ENCODE peak calls at places on chromosome 2, in five cellular contexts. S, M, V, I and X are unnamed samples.

GRCh38 chr2:132623096-132623839 is 46.7 kb downstream of the LYPD1 start:
- DNase-seq in S (no peak), M (peak; percentile 79), V (peak; percentile 24), I (no peak), X (no peak)

GRCh38 chr2:190062617-190063016 is at the start of gene MSTN:
- DNase-seq in S (no peak), M (no peak), V (no peak), I (no peak), X (no peak)

GRCh38 chr2:114083717-114084387 is 194.0 kb downstream of the ACTR3 start:
- DNase-seq in S (no peak), M (no peak), V (no peak), I (no peak), X (no peak)

GRCh38 chr2:148021059-148021985 is at the start of gene MBD5:
- DNase-seq in S (no peak), M (peak; percentile 58), V (no peak), I (peak; percentile 57), X (peak; percentile 45)

GRCh38 chr2:76867854-76868253 is 654.3 kb downstream of the LRRTM4 start:
- DNase-seq in S (no peak), M (peak; percentile 76), V (no peak), I (no peak), X (no peak)

GRCh38 chr2:47150175-47150574 is 4.9 kb downstream of the STPG4 start:
- DNase-seq in S (no peak), M (no peak), V (no peak), I (no peak), X (no peak)

GRCh38 chr2:72037322-72037721 is 110.3 kb downstream of the CYP26B1 start:
- DNase-seq in S (no peak), M (no peak), V (no peak), I (no peak), X (no peak)

GRCh38 chr2:1495676-1496393 is 82.6 kb downstream of the TPO start:
- DNase-seq in S (no peak), M (no peak), V (no peak), I (no peak), X (no peak)

GRCh38 chr2:241485172-241485911 is 23.0 kb downstream of the STK25 start:
- DNase-seq in S (no peak), M (no peak), V (no peak), I (no peak), X (no peak)

GRCh38 chr2:18505703-18506341 is 54.6 kb downstream of the RDH14 start:
- DNase-seq in S (no peak), M (no peak), V (no peak), I (no peak), X (no peak)

DNA sequence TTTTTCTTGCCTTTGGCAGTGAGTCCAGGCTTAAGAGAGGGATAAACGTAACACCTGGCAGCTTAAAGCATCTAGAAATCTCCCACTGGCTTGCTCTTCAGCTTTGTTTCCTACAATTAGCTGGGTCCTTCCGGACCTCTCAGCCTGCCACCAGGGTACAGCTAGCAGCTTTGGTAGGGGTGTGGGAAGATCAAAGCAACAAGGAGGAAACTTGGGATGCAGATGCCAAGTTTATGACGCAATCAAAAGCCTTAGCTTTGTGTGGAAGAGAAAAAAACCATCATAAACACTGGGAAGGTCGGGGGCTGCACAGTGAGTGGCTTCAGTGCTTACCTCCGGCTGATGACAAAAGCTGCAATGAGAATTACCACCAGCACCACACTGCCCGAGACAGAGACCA is 116.9 kb downstream of the EPHA4 start:
- DNase-seq in S (no peak), M (peak; percentile 14), V (no peak), I (no peak), X (no peak)
- TF ChIP-seq CTCF in S (no peak), M (no peak), V (no peak), I (no peak), X (no peak)

DNA sequence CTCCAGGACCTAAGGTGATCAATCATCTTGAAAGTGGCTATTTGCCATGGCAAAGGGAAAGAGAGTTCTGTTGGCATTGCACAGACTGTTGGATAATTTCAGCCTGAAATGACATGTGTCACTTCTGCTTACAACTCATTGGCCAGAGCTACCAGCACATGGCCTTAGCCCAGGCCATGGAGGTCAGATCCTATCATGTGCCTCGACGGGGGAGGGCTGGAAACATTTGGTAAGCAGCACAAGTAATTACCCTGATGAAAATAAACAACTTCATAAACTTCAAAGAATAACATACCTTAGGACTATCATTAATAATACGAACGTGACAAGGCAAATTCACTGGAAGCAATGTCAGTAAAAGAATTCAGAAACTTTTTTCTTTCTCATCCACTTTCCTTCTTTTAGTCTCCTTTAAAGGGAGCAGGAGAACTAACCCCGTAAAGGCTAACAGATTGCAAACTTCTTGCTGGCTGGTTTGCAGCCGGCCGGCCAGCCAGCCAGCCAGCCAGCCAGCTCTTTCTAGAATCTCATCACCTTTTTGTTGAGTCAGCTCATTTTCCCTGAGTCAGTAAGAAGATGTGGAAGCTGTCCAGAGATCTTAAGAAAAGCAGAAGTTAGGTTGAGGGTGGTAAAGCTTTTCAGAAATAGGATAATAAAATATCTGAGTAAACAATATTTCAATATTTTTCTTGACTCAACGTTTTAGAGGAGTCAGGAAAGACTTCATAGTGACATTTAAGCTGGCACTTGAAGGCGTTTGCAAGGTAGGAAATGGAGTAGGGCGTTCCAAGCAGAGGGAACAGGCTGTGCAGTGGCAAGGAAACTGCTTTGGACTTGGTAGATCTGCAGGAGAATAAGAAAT is 31.9 kb downstream of the CNRIP1 start:
- DNase-seq in S (no peak), M (peak; percentile 61), V (no peak), I (no peak), X (no peak)
- TF ChIP-seq CTCF in S (no peak), M (no peak), V (no peak), I (no peak), X (no peak)

DNA sequence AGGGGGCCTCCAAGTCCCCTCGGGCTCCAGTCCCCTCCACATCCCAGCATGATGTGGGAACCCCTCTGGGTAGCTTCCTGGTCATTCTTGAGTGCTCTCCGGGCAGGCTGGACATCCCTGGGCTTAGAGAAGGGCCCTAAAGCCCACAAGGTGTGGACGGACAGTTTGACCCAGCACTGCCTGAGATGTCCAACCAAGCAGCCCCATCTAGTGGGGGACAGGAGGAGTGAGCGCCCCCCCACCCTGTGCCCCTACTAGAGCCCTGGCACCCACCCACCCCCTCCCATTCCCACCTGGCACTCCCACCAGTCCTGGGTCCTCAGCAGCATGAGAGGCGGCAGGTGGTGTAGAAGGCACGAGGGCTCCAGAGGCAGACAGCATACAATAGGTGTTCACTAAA is 45.9 kb downstream of the CYP27C1 start:
- DNase-seq in S (no peak), M (peak; percentile 56), V (no peak), I (no peak), X (no peak)
- TF ChIP-seq CTCF in S (no peak), M (peak; percentile 39), V (peak; percentile 58), I (no peak), X (peak; percentile 41)

DNA sequence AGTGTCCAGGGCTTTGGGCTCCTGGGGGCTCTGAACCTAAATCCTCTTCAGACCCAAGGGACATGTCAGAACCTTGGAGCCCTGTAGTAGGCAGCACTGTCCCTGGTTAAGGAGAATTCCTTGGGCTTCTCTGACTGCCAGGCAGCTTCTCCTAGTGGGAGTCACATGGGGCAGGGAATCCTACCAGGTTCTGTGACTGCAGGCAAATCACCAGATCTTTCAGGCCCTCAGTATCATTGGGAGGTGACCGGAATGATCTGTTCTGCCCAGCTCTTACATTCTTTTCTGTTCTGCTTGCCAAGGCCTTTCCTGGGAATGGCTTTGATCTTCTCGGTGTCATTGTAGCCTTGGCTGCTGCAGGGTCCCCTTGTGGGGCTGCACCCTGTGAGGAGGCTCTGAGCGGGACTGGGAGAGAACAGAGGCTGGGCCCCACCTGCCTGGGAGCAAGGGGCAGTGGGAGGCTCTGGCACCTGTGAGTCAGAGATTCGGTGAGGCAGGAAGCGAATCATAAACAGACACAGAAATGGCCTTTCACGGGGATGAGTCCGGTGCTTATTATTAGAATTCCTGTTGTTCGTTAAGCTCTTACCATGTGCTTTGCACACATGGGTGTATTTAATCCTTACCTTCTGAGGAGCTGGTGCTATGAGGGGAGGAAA is 14.1 kb downstream of the CEP68 start:
- DNase-seq in S (no peak), M (peak; percentile 80), V (no peak), I (no peak), X (no peak)
- TF ChIP-seq CTCF in S (no peak), M (peak; percentile 33), V (peak; percentile 55), I (no peak), X (no peak)

GRCh38 chr2:112542974-112543760 is 902 bp downstream of the POLR1B start:
- DNase-seq in S (peak; percentile 11), M (peak; percentile 16), V (no peak), I (no peak), X (no peak)
- TF ChIP-seq CTCF in S (no peak), M (no peak), V (no peak), I (no peak), X (no peak)

GRCh38 chr2:156332452-156333273 is at the start of gene NR4A2:
- DNase-seq in S (peak; percentile 78), M (peak; percentile 92), V (no peak), I (peak; percentile 85), X (peak; percentile 59)

GRCh38 chr2:156333274-156333950 is 891 bp upstream of the NR4A2 start:
- DNase-seq in S (no peak), M (no peak), V (no peak), I (no peak), X (no peak)

GRCh38 chr2:156331572-156332451 is 709 bp downstream of the NR4A2 start:
- DNase-seq in S (peak; percentile 40), M (peak; percentile 77), V (no peak), I (peak; percentile 13), X (peak; percentile 21)

GRCh38 chr2:156334496-156335478 is 2.3 kb upstream of the NR4A2 start:
- DNase-seq in S (peak; percentile 66), M (peak; percentile 94), V (peak; percentile 48), I (peak; percentile 68), X (peak; percentile 46)

DNA sequence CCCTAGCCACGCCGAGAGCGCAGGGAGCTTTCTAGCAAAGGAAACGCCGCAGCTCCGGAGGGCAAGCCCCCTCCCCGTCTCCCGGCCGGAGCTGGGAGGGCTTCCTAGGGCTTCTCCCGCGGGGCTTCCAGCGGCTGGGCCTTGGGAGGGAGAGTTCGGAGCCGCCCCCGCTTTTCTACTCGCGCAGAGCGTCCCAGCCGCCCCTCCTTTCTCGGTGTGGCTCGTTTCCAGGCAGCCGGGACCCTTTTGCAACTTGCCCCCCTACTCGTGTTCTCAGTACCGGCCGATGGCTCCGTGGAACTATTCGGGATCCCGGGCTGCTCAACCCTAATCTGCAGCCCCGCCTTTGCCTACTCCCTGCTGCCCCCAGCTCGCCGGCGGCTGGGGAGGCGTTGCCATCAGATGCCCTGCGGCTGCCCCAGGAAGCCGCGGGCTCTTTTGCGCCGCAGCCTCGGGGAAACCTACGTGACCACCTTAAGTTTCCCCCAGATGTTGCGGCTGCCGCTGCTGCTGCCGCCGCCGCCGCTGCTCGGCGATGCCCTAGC is 1.5 kb upstream of the NR4A2 start:
- DNase-seq in S (peak; percentile 76), M (peak; percentile 58), V (no peak), I (peak; percentile 42), X (peak; percentile 59)
- TF ChIP-seq CTCF in S (no peak), M (no peak), V (peak; percentile 13), I (no peak), X (no peak)

DNA sequence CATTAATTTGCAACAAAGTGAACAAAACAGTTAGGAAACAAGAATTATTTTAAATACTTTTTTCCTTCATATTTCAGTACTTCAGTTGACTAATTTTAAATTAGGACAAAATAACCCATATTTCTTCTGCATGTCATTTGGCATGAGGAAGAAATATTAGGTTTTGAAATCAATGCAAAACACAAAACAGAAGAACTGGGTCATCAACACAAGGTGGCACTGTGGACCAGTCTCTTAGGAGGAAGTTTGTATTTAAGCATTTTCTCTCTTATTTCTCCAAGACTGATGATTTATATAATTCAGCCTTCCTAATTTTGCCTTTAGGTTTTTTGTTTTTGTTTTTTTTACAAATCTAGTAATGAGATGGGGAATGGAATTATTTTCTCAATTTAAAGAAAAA is 352.8 kb upstream of the KCNH7 start:
- DNase-seq in S (peak; percentile 18), M (peak; percentile 50), V (no peak), I (no peak), X (peak; percentile 18)
- TF ChIP-seq CTCF in S (peak; percentile 67), M (peak; percentile 67), V (peak; percentile 61), I (no peak), X (peak; percentile 89)